ENCODE peak calls at places on chromosomes 12 and 14, in ten cellular contexts. C is adrenal gland; S is cardiac muscle cell; L is effector memory CD4-positive, alpha-beta T cell; O is pancreas; K is suprapubic skin; G is fibroblast of lung; D is A549; R is aorta; W is left lung. T is an unnamed sample.
A peak's percentile ranks its signal among the peaks of the same experiment; 100 is the strongest.

GRCh38 chr12:12723681-12724420 is 6.7 kb downstream of the CDKN1B start:
- DNase-seq in R (peak; percentile 85), C (peak; percentile 38), L (no peak), S (peak; percentile 55), W (peak; percentile 49), G (peak; percentile 39), O (peak; percentile 81), D (peak; percentile 21), K (no peak), T (no peak)

GRCh38 chr14:39492267-39492666 is 60.0 kb upstream of the FBXO33 start:
- DNase-seq in G (peak; percentile 95), R (no peak), C (no peak), S (peak; percentile 12), D (no peak), K (no peak), L (no peak), W (no peak), O (no peak), T (peak; percentile 9)

GRCh38 chr14:101018561-101019290 is 115.2 kb upstream of the RTL1 start:
- DNase-seq in S (no peak), O (peak; percentile 43), C (peak; percentile 0), G (no peak), K (peak; percentile 49), D (no peak), W (no peak), R (peak; percentile 72), L (no peak), T (no peak)

GRCh38 chr14:65791551-65791981 is 379.0 kb downstream of the FUT8 start:
- DNase-seq in W (no peak), L (peak; percentile 4), O (no peak), C (no peak), R (no peak), S (no peak), G (peak; percentile 64), K (no peak), D (no peak), T (no peak)

GRCh38 chr12:34606749-34607519 is 584.6 kb downstream of the ALG10 start:
- DNase-seq in D (no peak), S (no peak), O (peak; percentile 39), R (peak; percentile 67), G (no peak), W (no peak), K (peak; percentile 38), C (no peak), L (no peak), T (no peak)

GRCh38 chr14:100865682-100866591 is 37.6 kb downstream of the RTL1 start:
- DNase-seq in G (no peak), K (peak; percentile 44), D (no peak), C (no peak), W (peak; percentile 20), O (peak; percentile 52), R (peak; percentile 72), S (no peak), L (no peak), T (no peak)

GRCh38 chr12:55743967-55744931 is 1.3 kb downstream of the GDF11 start:
- DNase-seq in O (no peak), K (no peak), S (peak; percentile 25), W (no peak), L (no peak), R (no peak), D (no peak), C (no peak), G (no peak), T (no peak)

GRCh38 chr12:118102070-118102469 is 1.7 kb downstream of the VSIG10 start:
- DNase-seq in D (peak; percentile 43), W (no peak), C (no peak), S (no peak), L (no peak), R (no peak), K (no peak), G (peak; percentile 33), O (no peak), T (peak; percentile 89)

GRCh38 chr12:67068773-67069450 is 200.2 kb upstream of the CAND1 start:
- DNase-seq in D (peak; percentile 37), G (peak; percentile 59), L (no peak), O (peak; percentile 83), W (peak; percentile 38), C (peak; percentile 39), S (peak; percentile 79), K (no peak), R (peak; percentile 76), T (peak; percentile 79)

GRCh38 chr12:104670439-104671406 is 214.0 kb downstream of the CHST11 start:
- DNase-seq in D (peak; percentile 21), S (no peak), C (peak; percentile 27), O (no peak), K (no peak), G (no peak), W (peak; percentile 87), R (no peak), L (no peak), T (no peak)
- H3K27ac ChIP-seq in D (peak overlapping the region; percentile 84), S (peak overlapping the region; percentile 76), C (peak overlapping the region; percentile 75), O (no peak overlapping the region), K (peak overlapping the region; percentile 64), G (no peak overlapping the region), W (peak overlapping the region; percentile 79), R (no peak overlapping the region), L (peak overlapping the region; percentile 38), T (peak overlapping the region; percentile 91)

GRCh38 chr12:3604281-3604680 is 113.3 kb downstream of the PRMT8 start:
- DNase-seq in C (no peak), R (peak; percentile 49), G (no peak), K (no peak), O (peak; percentile 21), L (no peak), W (no peak), S (no peak), D (no peak), T (no peak)

GRCh38 chr12:3604750-3605638 is 114.0 kb downstream of the PRMT8 start:
- DNase-seq in G (peak; percentile 1), D (no peak), S (peak; percentile 46), W (peak; percentile 41), O (peak; percentile 83), R (peak; percentile 80), K (no peak), L (no peak), C (peak; percentile 22), T (peak; percentile 39)

GRCh38 chr12:3607039-3607719 is 116.2 kb downstream of the PRMT8 start:
- DNase-seq in G (no peak), O (no peak), S (no peak), L (no peak), K (no peak), W (no peak), D (no peak), R (peak; percentile 36), C (no peak), T (no peak)

GRCh38 chr12:3606101-3606500 is 115.1 kb downstream of the PRMT8 start:
- DNase-seq in O (peak; percentile 14), K (no peak), C (no peak), G (no peak), W (no peak), L (no peak), D (no peak), S (no peak), R (no peak), T (no peak)

GRCh38 chr12:3607821-3608220 is 116.8 kb downstream of the PRMT8 start:
- DNase-seq in W (no peak), O (peak; percentile 11), S (no peak), G (no peak), D (no peak), K (no peak), R (peak; percentile 11), L (no peak), C (no peak), T (no peak)
- H3K27ac ChIP-seq in W (no peak overlapping the region), O (no peak overlapping the region), S (no peak overlapping the region), G (no peak overlapping the region), D (no peak overlapping the region), K (no peak overlapping the region), R (no peak overlapping the region), L (no peak overlapping the region), C (no peak overlapping the region), T (no peak overlapping the region)

GRCh38 chr12:104710940-104711725 is 247.0 kb downstream of the SLC41A2 start:
- DNase-seq in R (no peak), K (no peak), D (no peak), C (no peak), O (no peak), G (peak; percentile 62), S (no peak), W (no peak), L (no peak), T (peak; percentile 12)
- H3K27ac ChIP-seq in R (no peak overlapping the region), K (peak overlapping the region; percentile 27), D (no peak overlapping the region), C (peak overlapping the region; percentile 17), O (no peak overlapping the region), G (peak overlapping the region; percentile 52), S (no peak overlapping the region), W (peak overlapping the region; percentile 51), L (no peak overlapping the region), T (no peak overlapping the region)

DNA sequence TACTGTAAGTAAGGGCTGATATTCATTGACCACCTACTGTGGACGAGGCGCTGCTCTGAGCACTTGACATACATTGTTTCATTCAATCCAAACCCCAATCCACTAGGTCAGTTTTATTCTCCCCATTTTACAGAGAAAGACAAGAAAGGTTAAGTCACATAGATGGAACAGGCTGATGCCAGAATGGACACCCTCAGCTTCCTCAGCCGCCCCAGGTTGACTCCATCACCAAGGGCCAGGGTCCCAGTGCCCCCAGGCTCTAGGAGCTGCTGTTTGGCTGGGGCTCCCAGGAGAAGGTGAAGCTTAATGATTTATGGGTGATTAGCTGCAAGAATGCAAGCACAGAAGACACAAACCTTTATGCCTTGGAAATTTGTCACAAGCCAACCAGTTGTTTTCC is 671 bp upstream of the AQP2 start:
- DNase-seq in O (no peak), D (no peak), K (no peak), C (no peak), G (no peak), R (peak; percentile 58), W (no peak), L (no peak), S (no peak), T (no peak)
- H3K27ac ChIP-seq in O (no peak overlapping the region), D (no peak overlapping the region), K (no peak overlapping the region), C (peak overlapping the region; percentile 34), G (no peak overlapping the region), R (no peak overlapping the region), W (no peak overlapping the region), L (no peak overlapping the region), S (no peak overlapping the region), T (no peak overlapping the region)

GRCh38 chr14:93008381-93008780 is 85.4 kb downstream of the CHGA start:
- DNase-seq in G (peak; percentile 64), K (no peak), S (no peak), O (no peak), L (no peak), D (no peak), R (no peak), W (no peak), C (peak; percentile 55), T (no peak)
- H3K27ac ChIP-seq in G (no peak overlapping the region), K (peak overlapping the region; percentile 29), S (no peak overlapping the region), O (no peak overlapping the region), L (no peak overlapping the region), D (peak overlapping the region; percentile 28), R (no peak overlapping the region), W (no peak overlapping the region), C (peak overlapping the region; percentile 85), T (peak overlapping the region; percentile 74)

T was measured in RWPE1.